ENCODE peak calls at places on chromosomes 12 and 14, in five cellular contexts. H, F, C, P and K are unnamed samples.

GRCh38 chr12:55931317-55931779 is 386 bp downstream of the DGKA start:
- DNase-seq in P (no peak), C (no peak), H (no peak), F (no peak), K (no peak)

GRCh38 chr12:98355322-98355721 is 160.1 kb upstream of the TMPO start:
- DNase-seq in P (no peak), C (peak), H (no peak), F (peak), K (peak)

GRCh38 chr12:1907652-1908611 is 10.5 kb downstream of the CACNA2D4 start:
- DNase-seq in P (peak), H (no peak), F (no peak), C (peak), K (no peak)

GRCh38 chr12:109932878-109933503 is 32.9 kb downstream of the TCHP start:
- DNase-seq in P (peak), C (no peak), F (no peak), H (peak), K (no peak)

GRCh38 chr12:50720501-50720900 is 43.4 kb upstream of the ATF1 start:
- DNase-seq in P (no peak), C (no peak), F (no peak), H (no peak), K (peak)

GRCh38 chr12:31832740-31833540 is 104.1 kb upstream of the AMN1 start:
- DNase-seq in H (no peak), P (no peak), C (no peak), F (no peak), K (no peak)

GRCh38 chr12:6927379-6927991 is at the start of gene ATN1:
- DNase-seq in H (peak), P (peak), C (peak), F (peak), K (peak)

GRCh38 chr12:108091351-108091750 is 37.7 kb upstream of the WSCD2 start:
- DNase-seq in C (no peak), H (no peak), F (no peak), P (no peak), K (no peak)

GRCh38 chr12:58967551-58967950 is 47.2 kb upstream of the LRIG3 start:
- DNase-seq in P (no peak), C (no peak), F (peak), H (no peak), K (peak)

GRCh38 chr12:68304626-68305025 is 27.5 kb downstream of the MDM1 start:
- DNase-seq in C (peak), H (no peak), P (no peak), F (peak), K (no peak)

GRCh38 chr14:96631621-96632362 is 129.6 kb downstream of the PAPOLA start:
- DNase-seq in H (no peak), F (no peak), C (no peak), P (no peak), K (no peak)

GRCh38 chr12:24679135-24679534 is 269.8 kb downstream of the BCAT1 start:
- DNase-seq in P (no peak), C (no peak), H (no peak), F (peak), K (peak)

GRCh38 chr12:54428050-54429013 is 9.3 kb upstream of the ITGA5 start:
- DNase-seq in P (no peak), F (peak), C (no peak), H (peak), K (peak)

GRCh38 chr12:27780612-27781408 is 774 bp upstream of the MANSC4 start:
- DNase-seq in C (peak), P (no peak), H (peak), F (peak), K (peak)

GRCh38 chr12:52965337-52965731 is 16.4 kb downstream of the KRT18 start:
- DNase-seq in P (peak), C (no peak), F (no peak), H (peak), K (no peak)

GRCh38 chr12:52969828-52970569 is 21.1 kb downstream of the KRT18 start:
- DNase-seq in P (peak), F (no peak), H (peak), C (peak), K (no peak)

DNA sequence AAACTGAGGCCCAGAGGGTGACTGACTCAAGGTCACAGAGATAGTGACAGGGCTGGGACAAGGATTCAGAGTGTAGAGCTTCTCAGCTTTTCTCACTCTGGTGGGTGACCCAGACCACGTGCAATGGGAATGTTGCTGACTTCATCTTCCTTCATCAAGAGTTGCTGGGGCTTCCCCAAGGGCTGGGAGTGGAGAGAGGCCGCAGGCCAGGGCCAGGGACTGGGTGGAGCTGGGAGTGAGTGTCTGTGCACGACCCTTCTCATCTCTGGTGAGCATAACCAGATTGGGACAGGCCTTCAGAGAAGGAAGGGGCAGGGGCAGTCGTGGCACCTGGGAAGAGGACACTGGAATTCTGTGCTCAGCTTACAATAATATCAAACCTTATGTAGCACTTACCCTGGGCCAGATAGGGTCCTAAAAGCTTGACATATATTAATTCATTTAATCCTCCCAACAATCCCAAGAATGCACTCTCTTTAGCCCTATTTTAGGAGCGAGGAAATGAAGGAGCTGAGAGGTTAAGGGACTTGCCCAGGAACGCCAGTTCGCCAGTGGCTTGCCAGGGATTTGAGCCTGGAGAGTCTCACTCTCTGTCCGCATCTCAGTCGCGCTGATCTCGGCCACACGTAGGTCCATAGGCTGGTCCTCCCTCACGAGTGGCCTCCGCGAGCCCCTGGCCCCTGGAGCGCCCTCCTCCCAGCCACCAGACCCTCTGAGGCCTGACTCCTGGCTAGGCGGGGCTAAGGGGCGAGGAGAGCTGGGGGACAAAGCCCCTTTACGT is 15.8 kb downstream of the KRT18 start:
- DNase-seq in P (no peak), F (no peak), C (no peak), H (no peak), K (no peak)
- H3K4me3 ChIP-seq in P (no peak), F (peak), C (no peak), H (peak), K (peak)

DNA sequence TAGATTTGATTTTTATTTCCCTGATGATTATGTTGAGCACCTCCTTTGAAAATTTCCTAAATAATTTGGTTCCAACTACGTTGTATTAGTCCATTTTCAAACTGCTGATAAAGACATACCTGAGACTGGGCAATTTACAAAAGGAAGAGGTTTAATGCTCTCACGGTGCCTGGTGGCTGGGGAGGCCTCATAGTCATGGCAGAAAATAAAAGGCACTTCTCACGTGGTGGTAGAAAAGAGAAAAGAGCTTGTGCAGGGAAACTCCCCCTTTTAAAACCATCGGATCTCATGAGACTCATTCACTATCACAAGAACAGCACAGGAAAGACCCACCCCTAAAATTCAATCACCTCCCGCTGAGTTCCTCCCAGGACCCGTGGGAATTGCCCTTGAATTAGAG is 372.3 kb downstream of the RPL10L start:
- DNase-seq in F (no peak), C (no peak), P (no peak), H (no peak), K (no peak)
- H3K4me3 ChIP-seq in F (no peak), C (no peak), P (no peak), H (no peak), K (no peak)

DNA sequence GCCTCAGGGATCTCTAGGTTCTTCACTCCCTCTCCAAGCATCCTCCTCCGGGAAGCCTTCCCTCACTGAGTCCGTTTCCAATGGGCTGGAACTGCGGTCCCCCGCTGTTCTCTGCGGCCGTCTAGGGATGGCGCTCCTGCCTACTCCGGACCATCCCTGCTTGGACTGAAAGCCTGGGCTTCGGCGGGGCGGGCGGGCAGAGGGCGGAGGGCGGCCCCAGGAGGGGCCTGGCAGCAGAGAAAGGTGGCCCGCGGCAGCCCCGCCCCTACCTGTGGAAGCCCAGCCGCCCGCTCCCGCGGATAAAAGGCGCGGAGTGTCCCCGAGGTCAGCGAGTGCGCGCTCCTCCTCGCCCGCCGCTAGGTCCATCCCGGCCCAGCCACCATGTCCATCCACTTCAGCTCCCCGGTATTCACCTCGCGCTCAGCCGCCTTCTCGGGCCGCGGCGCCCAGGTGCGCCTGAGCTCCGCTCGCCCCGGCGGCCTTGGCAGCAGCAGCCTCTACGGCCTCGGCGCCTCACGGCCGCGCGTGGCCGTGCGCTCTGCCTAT is at the start of gene KRT7:
- DNase-seq in F (no peak), C (peak), P (peak), H (no peak), K (no peak)
- H3K4me3 ChIP-seq in F (peak), C (peak), P (peak), H (no peak), K (no peak)

GRCh38 chr14:34912966-34913365 is 37.8 kb upstream of the BAZ1A start:
- DNase-seq in F (no peak), C (no peak), P (no peak), H (no peak), K (no peak)
- H3K4me3 ChIP-seq in F (no peak), C (no peak), P (no peak), H (no peak), K (no peak)

DNA sequence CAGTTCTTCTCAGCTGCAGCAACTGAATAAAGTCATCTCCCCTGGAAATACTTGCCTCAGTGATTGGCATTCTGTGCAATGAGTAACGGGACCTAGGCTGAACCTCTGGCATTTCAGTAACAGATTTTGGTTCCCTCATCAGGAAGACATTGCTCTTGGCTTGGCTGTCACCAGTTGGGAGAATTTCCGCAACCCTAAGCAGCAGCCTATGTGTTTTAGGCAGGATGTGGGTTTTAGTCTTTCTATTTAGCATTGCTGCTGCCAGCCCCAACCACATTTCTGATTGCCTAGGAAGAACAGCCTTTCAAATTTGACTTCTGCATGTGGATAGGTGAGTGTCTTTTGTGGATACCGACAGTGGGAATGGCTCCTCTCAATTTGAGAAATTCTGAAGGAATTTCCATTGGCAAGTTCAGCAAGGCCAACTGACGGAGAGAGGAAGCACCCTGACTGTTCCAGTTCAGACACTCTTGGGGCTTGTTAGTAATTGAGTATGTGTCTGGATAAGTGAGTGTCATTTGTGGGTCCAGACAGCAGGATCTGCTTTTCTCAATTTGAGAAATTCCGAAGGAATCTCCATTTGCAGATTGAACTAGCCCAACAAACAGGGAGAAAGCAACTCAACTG is 19.0 kb upstream of the CLEC2A start:
- DNase-seq in F (no peak), H (no peak), P (no peak), C (no peak), K (no peak)
- H3K4me3 ChIP-seq in F (no peak), H (no peak), P (no peak), C (no peak), K (no peak)

DNA sequence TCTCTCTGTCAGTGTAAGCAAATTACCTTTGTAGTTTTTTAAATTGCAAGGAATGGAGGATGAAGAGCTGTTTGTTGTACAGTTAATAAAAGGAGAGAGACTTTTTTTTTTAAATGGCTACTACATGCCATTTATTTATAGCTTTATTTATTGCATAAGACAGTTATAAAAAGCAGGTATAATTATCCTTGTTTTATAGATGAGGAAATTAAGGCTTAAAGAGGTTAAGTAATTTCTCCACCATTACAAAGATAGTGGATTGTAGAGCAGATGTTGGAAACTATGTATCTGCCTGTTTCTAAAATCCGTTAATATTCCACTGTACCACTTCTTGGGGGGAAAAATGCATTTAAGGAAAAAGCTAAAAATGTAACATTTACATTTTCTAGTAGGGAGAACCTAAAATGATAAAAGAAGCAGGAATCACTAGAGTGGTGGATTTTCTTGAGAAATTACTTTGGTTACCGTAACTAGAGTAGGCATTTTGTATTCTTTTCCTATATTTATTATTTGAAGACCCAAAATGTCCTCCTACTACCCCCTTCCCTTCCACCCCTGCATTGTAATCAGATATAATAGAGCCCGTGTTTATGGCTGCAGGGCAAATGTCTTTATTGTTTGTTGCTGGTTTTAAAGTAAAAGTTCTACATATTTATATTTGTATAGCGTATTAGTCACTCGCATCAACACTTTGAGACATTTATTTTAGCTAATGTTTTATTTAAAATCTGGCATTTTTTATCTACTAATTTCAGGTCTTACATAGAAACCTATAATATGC is 2.3 kb downstream of the SNAPC1 start:
- DNase-seq in H (no peak), F (no peak), C (peak), P (no peak), K (no peak)
- H3K4me3 ChIP-seq in H (peak), F (peak), C (peak), P (no peak), K (peak)

GRCh38 chr14:78946949-78947348 is 776.8 kb downstream of the NRXN3 start:
- DNase-seq in P (no peak), C (no peak), H (no peak), F (no peak), K (no peak)

GRCh38 chr14:78947681-78948080 is 777.5 kb downstream of the NRXN3 start:
- DNase-seq in F (no peak), C (no peak), P (no peak), H (no peak), K (no peak)

GRCh38 chr14:78950654-78951053 is 780.5 kb downstream of the NRXN3 start:
- DNase-seq in H (no peak), P (no peak), F (peak), C (peak), K (peak)
- H3K4me3 ChIP-seq in H (no peak), P (no peak), F (no peak), C (no peak), K (no peak)